ENCODE peak calls at places on chromosomes 12 and 14, in seven cellular contexts. K is GDM1; A is naive thymus-derived CD4-positive, alpha-beta T cell; X is LoVo; Q is activated T-cell treated with anti-CD3 and anti-CD28 coated beads for 4 hours; J is NCI-H82; V is lower leg skin. S is an unnamed sample.

GRCh38 chr12:42588308-42588836 is 1.2 kb downstream of the PRICKLE1 start:
- DNase-seq in K (no peak), A (no peak), X (no peak), Q (no peak), J (no peak), V (no peak), S (no peak)

GRCh38 chr14:26328766-26329165 is 269.1 kb downstream of the NOVA1 start:
- DNase-seq in K (no peak), A (no peak), X (no peak), Q (no peak), J (no peak), V (no peak), S (no peak)

GRCh38 chr12:6285532-6286306 is 24.8 kb upstream of the PLEKHG6 start:
- DNase-seq in K (no peak), A (no peak), X (no peak), Q (no peak), J (no peak), V (no peak), S (no peak)

GRCh38 chr12:32605326-32606095 is 73.6 kb upstream of the DNM1L start:
- DNase-seq in K (no peak), A (no peak), X (no peak), Q (no peak), J (no peak), V (no peak), S (no peak)

GRCh38 chr14:25041898-25042297 is 8.0 kb downstream of the STXBP6 start:
- DNase-seq in K (no peak), A (no peak), X (no peak), Q (no peak), J (no peak), V (no peak), S (no peak)

GRCh38 chr14:54625158-54625557 is 58.2 kb downstream of the SAMD4A start:
- DNase-seq in K (no peak), A (no peak), X (no peak), Q (no peak), J (no peak), V (no peak), S (no peak)

GRCh38 chr12:43914923-43915468 is 79.1 kb downstream of the TMEM117 start:
- DNase-seq in K (no peak), A (no peak), X (no peak), Q (no peak), J (peak; percentile 49), V (no peak), S (no peak)

GRCh38 chr14:75279153-75279738 is 618 bp downstream of the FOS start:
- DNase-seq in K (no peak), A (peak; percentile 85), X (no peak), Q (no peak), J (peak; percentile 39), V (peak; percentile 68), S (peak; percentile 49)

GRCh38 chr14:30362369-30363218 is 196.4 kb upstream of the G2E3 start:
- DNase-seq in K (no peak), A (no peak), X (no peak), Q (no peak), J (peak; percentile 83), V (no peak), S (no peak)

GRCh38 chr14:70947739-70948138 is 40.5 kb downstream of the PCNX1 start:
- DNase-seq in K (no peak), A (no peak), X (no peak), Q (no peak), J (no peak), V (no peak), S (no peak)

GRCh38 chr12:28268830-28269229 is 78.6 kb downstream of the CCDC91 start:
- DNase-seq in K (no peak), A (no peak), X (no peak), Q (no peak), J (no peak), V (no peak), S (no peak)

GRCh38 chr12:21527451-21528180 is 1.5 kb downstream of the SPX start:
- DNase-seq in K (no peak), A (peak; percentile 59), X (peak; percentile 17), Q (no peak), J (peak; percentile 87), V (no peak), S (peak; percentile 43)

GRCh38 chr12:89353823-89354629 is 1.7 kb upstream of the DUSP6 start:
- DNase-seq in K (peak; percentile 70), A (peak; percentile 55), X (peak; percentile 90), Q (peak; percentile 37), J (peak; percentile 49), V (peak; percentile 59), S (peak; percentile 57)

GRCh38 chr12:121861549-121862254 is 3.0 kb upstream of the HPD start:
- DNase-seq in K (no peak), A (no peak), X (no peak), Q (no peak), J (peak; percentile 61), V (no peak), S (no peak)

GRCh38 chr12:111438501-111438900 is 32.8 kb downstream of the SH2B3 start:
- DNase-seq in K (peak; percentile 92), A (peak; percentile 65), X (no peak), Q (no peak), J (peak; percentile 63), V (no peak), S (peak; percentile 52)

GRCh38 chr14:45065540-45065939 is 18.4 kb upstream of the PRPF39 start:
- DNase-seq in K (no peak), A (no peak), X (no peak), Q (no peak), J (no peak), V (no peak), S (no peak)

GRCh38 chr12:127388985-127389384 is 878.0 kb upstream of the TMEM132C start:
- DNase-seq in K (no peak), A (no peak), X (no peak), Q (no peak), J (no peak), V (no peak), S (no peak)

GRCh38 chr12:129193263-129193871 is 340.1 kb downstream of the GLT1D1 start:
- DNase-seq in K (no peak), A (no peak), X (no peak), Q (no peak), J (peak; percentile 58), V (no peak), S (no peak)

GRCh38 chr14:99971929-99972747 is 93.1 kb upstream of the EVL start:
- DNase-seq in K (no peak), A (peak; percentile 11), X (no peak), Q (no peak), J (peak; percentile 58), V (no peak), S (no peak)

GRCh38 chr12:124734224-124734788 is 129.4 kb downstream of the SCARB1 start:
- DNase-seq in K (peak; percentile 78), A (no peak), X (no peak), Q (no peak), J (peak; percentile 92), V (peak; percentile 54), S (no peak)

S was measured in activated CD4-positive, alpha-beta T cell treated with anti-CD3 and anti-CD28 coated beads for 4 hours.